ENCODE peak calls at places on chromosomes 7 and 10, in four cellular contexts. One of them, this sample, is unnamed.

GRCh38 chr7:75734586-75735047 is 4.1 kb downstream of the HIP1 start:
- DNase-seq in effector memory CD4-positive, alpha-beta T cell: no peak
- DNase-seq in CD8-positive, alpha-beta memory T cell: no peak
- DNase-seq in PC-3: no peak
- DNase-seq in this sample: no peak

GRCh38 chr7:43646603-43647313 is 63.9 kb downstream of the STK17A start:
- DNase-seq in effector memory CD4-positive, alpha-beta T cell: no peak
- DNase-seq in CD8-positive, alpha-beta memory T cell: no peak
- DNase-seq in PC-3: peak; percentile 77
- DNase-seq in this sample: no peak

GRCh38 chr10:99529483-99530107 is 3.1 kb upstream of the NKX2-3 start:
- DNase-seq in effector memory CD4-positive, alpha-beta T cell: no peak
- DNase-seq in CD8-positive, alpha-beta memory T cell: no peak
- DNase-seq in PC-3: no peak
- DNase-seq in this sample: no peak

GRCh38 chr7:42549866-42550485 is 313.0 kb upstream of the GLI3 start:
- DNase-seq in effector memory CD4-positive, alpha-beta T cell: no peak
- DNase-seq in CD8-positive, alpha-beta memory T cell: no peak
- DNase-seq in PC-3: peak; percentile 57
- DNase-seq in this sample: no peak

GRCh38 chr10:98461500-98461842 is 14.7 kb upstream of the HPS1 start:
- DNase-seq in effector memory CD4-positive, alpha-beta T cell: no peak
- DNase-seq in CD8-positive, alpha-beta memory T cell: no peak
- DNase-seq in PC-3: no peak
- DNase-seq in this sample: no peak

GRCh38 chr10:114845978-114846693 is 24.6 kb downstream of the FHIP2A start:
- DNase-seq in effector memory CD4-positive, alpha-beta T cell: no peak
- DNase-seq in CD8-positive, alpha-beta memory T cell: no peak
- DNase-seq in PC-3: no peak
- DNase-seq in this sample: no peak

GRCh38 chr10:92238586-92239098 is 52.2 kb downstream of the CPEB3 start:
- DNase-seq in effector memory CD4-positive, alpha-beta T cell: no peak
- DNase-seq in CD8-positive, alpha-beta memory T cell: no peak
- DNase-seq in PC-3: peak; percentile 86
- DNase-seq in this sample: peak; percentile 55

GRCh38 chr7:128366290-128366689 is 4.8 kb upstream of the PRRT4 start:
- DNase-seq in effector memory CD4-positive, alpha-beta T cell: no peak
- DNase-seq in CD8-positive, alpha-beta memory T cell: no peak
- DNase-seq in PC-3: no peak
- DNase-seq in this sample: no peak

GRCh38 chr7:45028138-45028919 is 28.3 kb downstream of the CCM2 start:
- DNase-seq in effector memory CD4-positive, alpha-beta T cell: no peak
- DNase-seq in CD8-positive, alpha-beta memory T cell: no peak
- DNase-seq in PC-3: no peak
- DNase-seq in this sample: peak; percentile 59

GRCh38 chr7:127891144-127891543 is 140.1 kb downstream of the LRRC4 start:
- DNase-seq in effector memory CD4-positive, alpha-beta T cell: no peak
- DNase-seq in CD8-positive, alpha-beta memory T cell: no peak
- DNase-seq in PC-3: no peak
- DNase-seq in this sample: no peak

GRCh38 chr7:29322023-29322712 is 127.6 kb downstream of the CHN2 start:
- DNase-seq in effector memory CD4-positive, alpha-beta T cell: no peak
- DNase-seq in CD8-positive, alpha-beta memory T cell: no peak
- DNase-seq in PC-3: no peak
- DNase-seq in this sample: no peak

GRCh38 chr10:2094171-2094570 is 356.8 kb upstream of the ADARB2 start:
- DNase-seq in effector memory CD4-positive, alpha-beta T cell: no peak
- DNase-seq in CD8-positive, alpha-beta memory T cell: no peak
- DNase-seq in PC-3: no peak
- DNase-seq in this sample: no peak

GRCh38 chr7:105672820-105673219 is 91.5 kb upstream of the EFCAB10 start:
- DNase-seq in effector memory CD4-positive, alpha-beta T cell: no peak
- DNase-seq in CD8-positive, alpha-beta memory T cell: no peak
- DNase-seq in PC-3: no peak
- DNase-seq in this sample: no peak

GRCh38 chr10:121270906-121271305 is 327.3 kb downstream of the FGFR2 start:
- DNase-seq in effector memory CD4-positive, alpha-beta T cell: no peak
- DNase-seq in CD8-positive, alpha-beta memory T cell: no peak
- DNase-seq in PC-3: no peak
- DNase-seq in this sample: no peak

GRCh38 chr10:119259345-119259744 is 52.0 kb downstream of the GRK5 start:
- DNase-seq in effector memory CD4-positive, alpha-beta T cell: no peak
- DNase-seq in CD8-positive, alpha-beta memory T cell: no peak
- DNase-seq in PC-3: no peak
- DNase-seq in this sample: no peak

GRCh38 chr7:40572810-40573470 is 438.1 kb downstream of the SUGCT start:
- DNase-seq in effector memory CD4-positive, alpha-beta T cell: no peak
- DNase-seq in CD8-positive, alpha-beta memory T cell: no peak
- DNase-seq in PC-3: peak; percentile 8
- DNase-seq in this sample: no peak

GRCh38 chr10:22740180-22740579 is 25.8 kb upstream of the PIP4K2A start:
- DNase-seq in effector memory CD4-positive, alpha-beta T cell: no peak
- DNase-seq in CD8-positive, alpha-beta memory T cell: no peak
- DNase-seq in PC-3: peak; percentile 35
- DNase-seq in this sample: no peak

GRCh38 chr10:118956253-118957140 is 73.0 kb upstream of the NANOS1 start:
- DNase-seq in effector memory CD4-positive, alpha-beta T cell: no peak
- DNase-seq in CD8-positive, alpha-beta memory T cell: no peak
- DNase-seq in PC-3: no peak
- DNase-seq in this sample: no peak

GRCh38 chr7:45923290-45923689 is 2.2 kb upstream of the IGFBP3 start:
- DNase-seq in effector memory CD4-positive, alpha-beta T cell: no peak
- DNase-seq in CD8-positive, alpha-beta memory T cell: peak; percentile 22
- DNase-seq in PC-3: peak; percentile 83
- DNase-seq in this sample: no peak

GRCh38 chr7:44911911-44912310 is 26.6 kb upstream of the PURB start:
- DNase-seq in effector memory CD4-positive, alpha-beta T cell: no peak
- DNase-seq in CD8-positive, alpha-beta memory T cell: no peak
- DNase-seq in PC-3: no peak
- DNase-seq in this sample: no peak

GRCh38 chr7:194996-195829 is 2.8 kb downstream of the FAM20C start:
- DNase-seq in effector memory CD4-positive, alpha-beta T cell: no peak
- DNase-seq in CD8-positive, alpha-beta memory T cell: no peak
- DNase-seq in PC-3: no peak
- DNase-seq in this sample: no peak

GRCh38 chr7:94605031-94605430 is 50.9 kb downstream of the SGCE start:
- DNase-seq in effector memory CD4-positive, alpha-beta T cell: no peak
- DNase-seq in CD8-positive, alpha-beta memory T cell: no peak
- DNase-seq in PC-3: no peak
- DNase-seq in this sample: no peak

GRCh38 chr7:140519007-140519399 is 39.7 kb upstream of the MKRN1 start:
- DNase-seq in effector memory CD4-positive, alpha-beta T cell: no peak
- DNase-seq in CD8-positive, alpha-beta memory T cell: no peak
- DNase-seq in PC-3: no peak
- DNase-seq in this sample: no peak

GRCh38 chr7:140521426-140521825 is 42.1 kb upstream of the MKRN1 start:
- DNase-seq in effector memory CD4-positive, alpha-beta T cell: no peak
- DNase-seq in CD8-positive, alpha-beta memory T cell: no peak
- DNase-seq in PC-3: no peak
- DNase-seq in this sample: no peak

GRCh38 chr7:140517546-140518369 is 38.5 kb upstream of the MKRN1 start:
- DNase-seq in effector memory CD4-positive, alpha-beta T cell: peak; percentile 39
- DNase-seq in CD8-positive, alpha-beta memory T cell: peak; percentile 35
- DNase-seq in PC-3: peak; percentile 92
- DNase-seq in this sample: peak; percentile 35

GRCh38 chr7:140518370-140519006 is 39.2 kb upstream of the MKRN1 start:
- DNase-seq in effector memory CD4-positive, alpha-beta T cell: no peak
- DNase-seq in CD8-positive, alpha-beta memory T cell: no peak
- DNase-seq in PC-3: no peak
- DNase-seq in this sample: no peak
- H3K27ac ChIP-seq in effector memory CD4-positive, alpha-beta T cell: no peak overlapping the region
- H3K27ac ChIP-seq in CD8-positive, alpha-beta memory T cell: no peak overlapping the region
- H3K27ac ChIP-seq in PC-3: no peak overlapping the region
- H3K27ac ChIP-seq in this sample: no peak overlapping the region

GRCh38 chr10:124987788-124988187 is 45.9 kb downstream of the ZRANB1 start:
- DNase-seq in effector memory CD4-positive, alpha-beta T cell: no peak
- DNase-seq in CD8-positive, alpha-beta memory T cell: no peak
- DNase-seq in PC-3: no peak
- DNase-seq in this sample: no peak

GRCh38 chr10:124990671-124991625 is 49.0 kb downstream of the ZRANB1 start:
- DNase-seq in effector memory CD4-positive, alpha-beta T cell: no peak
- DNase-seq in CD8-positive, alpha-beta memory T cell: no peak
- DNase-seq in PC-3: no peak
- DNase-seq in this sample: no peak

GRCh38 chr10:124992462-124993344 is 50.8 kb downstream of the ZRANB1 start:
- DNase-seq in effector memory CD4-positive, alpha-beta T cell: no peak
- DNase-seq in CD8-positive, alpha-beta memory T cell: no peak
- DNase-seq in PC-3: peak; percentile 68
- DNase-seq in this sample: no peak

GRCh38 chr10:124991872-124992271 is 49.9 kb downstream of the ZRANB1 start:
- DNase-seq in effector memory CD4-positive, alpha-beta T cell: no peak
- DNase-seq in CD8-positive, alpha-beta memory T cell: no peak
- DNase-seq in PC-3: no peak
- DNase-seq in this sample: no peak

GRCh38 chr10:124989526-124989925 is 47.6 kb downstream of the ZRANB1 start:
- DNase-seq in effector memory CD4-positive, alpha-beta T cell: no peak
- DNase-seq in CD8-positive, alpha-beta memory T cell: no peak
- DNase-seq in PC-3: no peak
- DNase-seq in this sample: no peak
- H3K27ac ChIP-seq in effector memory CD4-positive, alpha-beta T cell: no peak overlapping the region
- H3K27ac ChIP-seq in CD8-positive, alpha-beta memory T cell: no peak overlapping the region
- H3K27ac ChIP-seq in PC-3: no peak overlapping the region
- H3K27ac ChIP-seq in this sample: no peak overlapping the region

DNA sequence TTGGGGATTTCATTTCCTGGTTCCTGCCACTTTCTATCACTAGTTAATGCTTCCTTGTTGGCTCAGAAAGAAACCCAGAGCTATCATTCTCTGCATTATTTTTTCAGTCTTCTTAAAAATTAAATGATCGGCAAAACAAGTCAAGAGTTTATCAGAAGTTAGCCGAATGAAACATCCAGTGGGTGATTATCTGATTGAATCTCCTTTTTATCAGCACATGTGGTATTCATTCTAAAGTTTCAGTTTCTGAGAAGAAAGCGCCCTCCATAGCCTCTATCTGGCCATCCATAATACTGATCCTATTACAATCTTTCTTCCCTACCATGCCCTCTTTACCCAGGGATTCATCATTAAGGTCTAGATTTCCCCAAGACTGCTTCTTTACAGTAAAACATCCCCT is 71.8 kb downstream of the OSBPL3 start:
- DNase-seq in effector memory CD4-positive, alpha-beta T cell: no peak
- DNase-seq in CD8-positive, alpha-beta memory T cell: no peak
- DNase-seq in PC-3: no peak
- DNase-seq in this sample: no peak
- H3K27ac ChIP-seq in effector memory CD4-positive, alpha-beta T cell: peak overlapping the region; percentile 43
- H3K27ac ChIP-seq in CD8-positive, alpha-beta memory T cell: no peak overlapping the region
- H3K27ac ChIP-seq in PC-3: peak overlapping the region; percentile 80
- H3K27ac ChIP-seq in this sample: no peak overlapping the region

GRCh38 chr10:106825996-106826395 is 338.5 kb downstream of the SORCS1 start:
- DNase-seq in effector memory CD4-positive, alpha-beta T cell: no peak
- DNase-seq in CD8-positive, alpha-beta memory T cell: no peak
- DNase-seq in PC-3: no peak
- DNase-seq in this sample: no peak
- H3K27ac ChIP-seq in effector memory CD4-positive, alpha-beta T cell: no peak overlapping the region
- H3K27ac ChIP-seq in CD8-positive, alpha-beta memory T cell: no peak overlapping the region
- H3K27ac ChIP-seq in PC-3: no peak overlapping the region
- H3K27ac ChIP-seq in this sample: no peak overlapping the region

GRCh38 chr7:51289608-51290370 is 26.8 kb downstream of the COBL start:
- DNase-seq in effector memory CD4-positive, alpha-beta T cell: no peak
- DNase-seq in CD8-positive, alpha-beta memory T cell: no peak
- DNase-seq in PC-3: no peak
- DNase-seq in this sample: no peak
- H3K27ac ChIP-seq in effector memory CD4-positive, alpha-beta T cell: no peak overlapping the region
- H3K27ac ChIP-seq in CD8-positive, alpha-beta memory T cell: no peak overlapping the region
- H3K27ac ChIP-seq in PC-3: no peak overlapping the region
- H3K27ac ChIP-seq in this sample: peak overlapping the region; percentile 74

DNA sequence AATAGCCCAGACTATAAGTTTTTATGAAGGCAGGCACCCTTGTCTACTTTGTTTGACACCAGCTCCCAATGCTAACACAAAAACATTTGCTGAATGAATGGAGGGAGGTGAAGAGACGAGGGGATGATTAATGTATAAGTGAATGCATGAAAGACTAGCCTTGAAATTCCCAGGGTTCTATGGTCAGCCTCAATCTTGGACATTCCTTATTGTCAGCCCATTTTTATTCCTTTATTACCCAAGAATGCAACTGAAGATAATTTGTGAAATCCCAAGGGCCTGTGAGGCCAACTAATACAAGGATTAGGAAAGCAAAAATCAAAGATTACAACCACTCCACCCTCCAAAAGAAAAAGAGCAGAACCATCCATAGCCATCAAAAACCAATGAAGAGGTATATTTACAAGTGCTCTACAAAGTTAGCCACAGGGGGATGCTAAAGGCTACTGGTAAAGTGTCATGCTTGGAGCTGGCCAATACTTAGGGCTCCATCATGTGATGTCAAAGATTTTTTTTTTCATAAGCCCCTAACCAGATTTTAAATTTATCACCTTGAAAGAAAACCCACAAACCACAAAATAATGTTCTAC is 40.0 kb upstream of the ASAH2 start:
- DNase-seq in effector memory CD4-positive, alpha-beta T cell: no peak
- DNase-seq in CD8-positive, alpha-beta memory T cell: no peak
- DNase-seq in PC-3: peak; percentile 58
- DNase-seq in this sample: no peak
- H3K27ac ChIP-seq in effector memory CD4-positive, alpha-beta T cell: no peak overlapping the region
- H3K27ac ChIP-seq in CD8-positive, alpha-beta memory T cell: no peak overlapping the region
- H3K27ac ChIP-seq in PC-3: no peak overlapping the region
- H3K27ac ChIP-seq in this sample: no peak overlapping the region